ENCODE peak calls at places on chromosomes 1 and 21, in ten cellular contexts. A, N, R, Y, E, I, T, V, C and M are unnamed samples.

GRCh38 chr1:192512426-192513125 is 63.0 kb upstream of the RGS1 start:
- DNase-seq in A (peak), N (no peak), R (no peak), Y (no peak), E (no peak), I (no peak), T (peak), V (no peak), C (no peak), M (no peak)

GRCh38 chr1:201074018-201074417 is 38.2 kb downstream of the CACNA1S start:
- DNase-seq in A (no peak), N (no peak), R (no peak), Y (no peak), E (no peak), I (no peak), T (no peak), V (no peak), C (no peak), M (no peak)

GRCh38 chr1:172745014-172745413 is 86.1 kb downstream of the FASLG start:
- DNase-seq in A (peak), N (peak), R (no peak), Y (peak), E (no peak), I (peak), T (peak), V (no peak), C (peak), M (peak)

GRCh38 chr1:245084551-245084950 is 70.2 kb upstream of the KIF26B start:
- DNase-seq in A (no peak), N (no peak), R (no peak), Y (no peak), E (no peak), I (no peak), T (no peak), V (no peak), C (no peak), M (no peak)

GRCh38 chr1:112399456-112399855 is 3.4 kb downstream of the CTTNBP2NL start:
- DNase-seq in A (peak), N (no peak), R (no peak), Y (no peak), E (no peak), I (no peak), T (no peak), V (no peak), C (no peak), M (no peak)

GRCh38 chr1:5769760-5770159 is 222.5 kb downstream of the NPHP4 start:
- DNase-seq in A (no peak), N (no peak), R (no peak), Y (no peak), E (no peak), I (no peak), T (no peak), V (no peak), C (no peak), M (no peak)

GRCh38 chr1:117605164-117605810 is 561 bp upstream of the TENT5C start:
- DNase-seq in A (no peak), N (no peak), R (peak), Y (no peak), E (no peak), I (peak), T (peak), V (no peak), C (no peak), M (no peak)

GRCh38 chr1:211667065-211667617 is 8.3 kb downstream of the NEK2 start:
- DNase-seq in A (no peak), N (no peak), R (no peak), Y (no peak), E (no peak), I (no peak), T (no peak), V (no peak), C (no peak), M (no peak)

GRCh38 chr1:226778657-226779058 is 39.6 kb upstream of the ITPKB start:
- DNase-seq in A (peak), N (no peak), R (peak), Y (peak), E (no peak), I (peak), T (peak), V (peak), C (peak), M (no peak)

GRCh38 chr1:235901461-235901860 is 34.8 kb upstream of the LYST start:
- DNase-seq in A (no peak), N (no peak), R (no peak), Y (no peak), E (no peak), I (peak), T (no peak), V (no peak), C (no peak), M (no peak)

GRCh38 chr1:59682405-59683080 is 132.2 kb upstream of the HOOK1 start:
- DNase-seq in A (no peak), N (no peak), R (no peak), Y (no peak), E (no peak), I (peak), T (no peak), V (no peak), C (no peak), M (no peak)

GRCh38 chr1:245614986-245615385 is 460.2 kb downstream of the KIF26B start:
- DNase-seq in A (no peak), N (no peak), R (no peak), Y (no peak), E (no peak), I (peak), T (no peak), V (no peak), C (no peak), M (no peak)

GRCh38 chr1:185646202-185646683 is 87.9 kb upstream of the HMCN1 start:
- DNase-seq in A (peak), N (no peak), R (peak), Y (peak), E (no peak), I (peak), T (peak), V (no peak), C (peak), M (no peak)

GRCh38 chr1:30300669-30301068 is 422.7 kb downstream of the MATN1 start:
- DNase-seq in A (no peak), N (no peak), R (no peak), Y (no peak), E (no peak), I (no peak), T (no peak), V (no peak), C (no peak), M (no peak)

GRCh38 chr21:45376459-45377324 is 28.3 kb upstream of the COL18A1 start:
- DNase-seq in A (no peak), N (no peak), R (peak), Y (no peak), E (no peak), I (no peak), T (no peak), V (peak), C (no peak), M (no peak)

GRCh38 chr1:93440272-93440671 is 7.6 kb upstream of the FNBP1L start:
- DNase-seq in A (no peak), N (no peak), R (no peak), Y (no peak), E (no peak), I (no peak), T (no peak), V (no peak), C (no peak), M (no peak)

GRCh38 chr1:156076609-156077429 is 5.4 kb downstream of the MEX3A start:
- DNase-seq in A (no peak), N (no peak), R (peak), Y (no peak), E (no peak), I (no peak), T (peak), V (peak), C (no peak), M (no peak)

GRCh38 chr21:32364801-32365200 is 28.0 kb downstream of the URB1 start:
- DNase-seq in A (no peak), N (no peak), R (no peak), Y (no peak), E (no peak), I (no peak), T (no peak), V (no peak), C (no peak), M (no peak)

GRCh38 chr1:67390041-67390887 is 39.9 kb downstream of the SERBP1 start:
- DNase-seq in A (no peak), N (no peak), R (no peak), Y (no peak), E (no peak), I (peak), T (no peak), V (no peak), C (peak), M (no peak)

GRCh38 chr21:26769613-26770188 is 75.5 kb downstream of the ADAMTS1 start:
- DNase-seq in A (peak), N (no peak), R (no peak), Y (peak), E (no peak), I (peak), T (peak), V (no peak), C (no peak), M (no peak)

GRCh38 chr1:11151854-11152612 is 37.1 kb upstream of the ANGPTL7 start:
- DNase-seq in A (no peak), N (no peak), R (peak), Y (no peak), E (no peak), I (peak), T (no peak), V (no peak), C (no peak), M (no peak)

GRCh38 chr1:14255711-14256110 is 342.8 kb upstream of the KAZN start:
- DNase-seq in A (no peak), N (no peak), R (no peak), Y (no peak), E (no peak), I (peak), T (no peak), V (no peak), C (no peak), M (no peak)

GRCh38 chr1:8679411-8679800 is 138.0 kb downstream of the RERE start:
- DNase-seq in A (peak), N (no peak), R (no peak), Y (no peak), E (no peak), I (peak), T (no peak), V (no peak), C (no peak), M (no peak)

GRCh38 chr1:15684468-15685283 is 556 bp downstream of the PLEKHM2 start:
- DNase-seq in A (peak), N (peak), R (peak), Y (no peak), E (no peak), I (peak), T (peak), V (peak), C (no peak), M (no peak)

GRCh38 chr1:230568008-230568407 is 74.3 kb upstream of the COG2 start:
- DNase-seq in A (no peak), N (no peak), R (no peak), Y (peak), E (no peak), I (peak), T (peak), V (no peak), C (peak), M (no peak)

GRCh38 chr1:29761159-29761928 is 525.0 kb downstream of the PTPRU start:
- DNase-seq in A (no peak), N (no peak), R (no peak), Y (no peak), E (no peak), I (no peak), T (no peak), V (no peak), C (no peak), M (no peak)

GRCh38 chr1:99590578-99591209 is 55.2 kb upstream of the PALMD start:
- DNase-seq in A (peak), N (no peak), R (peak), Y (peak), E (no peak), I (peak), T (peak), V (peak), C (peak), M (no peak)

GRCh38 chr21:40616377-40616704 is 230.6 kb downstream of the DSCAM start:
- DNase-seq in A (no peak), N (no peak), R (no peak), Y (no peak), E (no peak), I (no peak), T (no peak), V (no peak), C (no peak), M (no peak)

GRCh38 chr1:33050221-33051076 is 13.8 kb upstream of the AK2 start:
- DNase-seq in A (no peak), N (no peak), R (no peak), Y (peak), E (no peak), I (peak), T (no peak), V (no peak), C (peak), M (no peak)

GRCh38 chr1:94379615-94380014 is 38.6 kb upstream of the ABCD3 start:
- DNase-seq in A (no peak), N (no peak), R (peak), Y (no peak), E (no peak), I (no peak), T (peak), V (no peak), C (no peak), M (no peak)

GRCh38 chr21:43331962-43332458 is 94.9 kb downstream of the SIK1 start:
- DNase-seq in A (peak), N (no peak), R (no peak), Y (peak), E (no peak), I (peak), T (no peak), V (peak), C (no peak), M (no peak)

GRCh38 chr1:167332503-167332902 is 111.8 kb downstream of the POU2F1 start:
- DNase-seq in A (peak), N (no peak), R (no peak), Y (no peak), E (no peak), I (peak), T (no peak), V (no peak), C (no peak), M (no peak)

GRCh38 chr21:33024278-33025103 is 1.2 kb upstream of the OLIG2 start:
- DNase-seq in A (no peak), N (no peak), R (no peak), Y (no peak), E (no peak), I (no peak), T (no peak), V (no peak), C (no peak), M (no peak)

GRCh38 chr1:175857756-175858155 is 114.4 kb upstream of the TNR start:
- DNase-seq in A (no peak), N (no peak), R (no peak), Y (no peak), E (no peak), I (no peak), T (no peak), V (no peak), C (no peak), M (no peak)

GRCh38 chr1:111212634-111213335 is 12.3 kb upstream of the DENND2D start:
- DNase-seq in A (no peak), N (no peak), R (no peak), Y (no peak), E (no peak), I (no peak), T (no peak), V (no peak), C (no peak), M (no peak)

GRCh38 chr1:111214884-111215283 is 12.6 kb upstream of the CHI3L2 start:
- DNase-seq in A (no peak), N (peak), R (no peak), Y (no peak), E (no peak), I (no peak), T (no peak), V (no peak), C (no peak), M (peak)

GRCh38 chr1:111214086-111214801 is 13.3 kb upstream of the CHI3L2 start:
- DNase-seq in A (no peak), N (no peak), R (no peak), Y (no peak), E (no peak), I (no peak), T (no peak), V (no peak), C (no peak), M (peak)

GRCh38 chr1:111216751-111217150 is 10.8 kb upstream of the CHI3L2 start:
- DNase-seq in A (no peak), N (no peak), R (no peak), Y (no peak), E (no peak), I (no peak), T (no peak), V (no peak), C (no peak), M (no peak)

GRCh38 chr1:111213412-111213811 is 13.0 kb upstream of the DENND2D start:
- DNase-seq in A (no peak), N (no peak), R (no peak), Y (no peak), E (no peak), I (no peak), T (no peak), V (no peak), C (no peak), M (no peak)
- H3K4me3 ChIP-seq in A (no peak), N (peak), R (no peak), Y (no peak), E (no peak), I (no peak), T (no peak), V (no peak), C (no peak), M (no peak)

GRCh38 chr1:61839702-61840101 is 97.4 kb downstream of the PATJ start:
- DNase-seq in A (peak), N (no peak), R (no peak), Y (no peak), E (no peak), I (peak), T (no peak), V (no peak), C (peak), M (no peak)

GRCh38 chr1:61844006-61844405 is 101.7 kb downstream of the PATJ start:
- DNase-seq in A (no peak), N (no peak), R (no peak), Y (no peak), E (no peak), I (no peak), T (no peak), V (no peak), C (no peak), M (no peak)

GRCh38 chr1:61842863-61843514 is 100.7 kb downstream of the PATJ start:
- DNase-seq in A (peak), N (no peak), R (no peak), Y (no peak), E (no peak), I (peak), T (peak), V (no peak), C (no peak), M (no peak)
- TF ChIP-seq CTCF in A (peak), N (no peak), R (no peak), Y (peak), E (no peak), I (no peak), T (no peak), V (no peak), C (peak), M (no peak)

DNA sequence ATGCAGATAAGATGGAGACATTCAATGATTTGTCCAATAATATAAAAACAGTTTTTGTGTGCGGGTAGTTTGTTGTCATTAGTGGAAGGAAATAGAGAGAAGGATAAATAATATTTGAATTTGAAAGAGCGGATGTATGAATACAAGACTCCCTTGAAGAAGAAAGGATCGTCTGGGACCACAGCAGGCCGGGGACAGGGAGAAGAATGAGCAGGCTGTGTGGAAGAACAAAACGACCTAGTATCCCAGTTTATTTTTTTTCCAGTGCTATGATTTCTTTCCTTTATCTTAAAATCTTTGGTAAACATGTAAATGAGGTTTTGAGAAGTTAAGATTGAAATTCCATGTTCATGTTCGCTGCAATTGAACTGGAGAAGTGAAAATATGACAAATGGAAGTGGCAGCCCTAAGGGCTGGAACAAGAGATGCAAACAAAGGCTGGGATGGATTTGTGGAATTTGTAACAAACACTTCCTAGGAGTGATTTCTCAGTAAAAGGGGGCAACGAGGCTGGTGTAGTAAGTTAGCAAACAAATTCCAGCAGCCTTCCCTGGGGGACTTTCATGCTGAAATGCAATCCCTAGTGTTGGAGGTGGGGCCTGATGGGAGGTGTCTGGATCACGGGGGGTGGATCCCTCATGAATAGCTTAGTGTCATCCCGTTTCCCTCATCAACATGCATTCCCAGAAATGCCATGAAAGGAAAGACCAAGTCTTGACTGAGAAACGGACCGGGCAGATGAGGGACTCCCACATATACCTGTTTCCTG is 10.2 kb upstream of the IFI16 start:
- DNase-seq in A (peak), N (no peak), R (peak), Y (peak), E (peak), I (peak), T (peak), V (peak), C (peak), M (no peak)
- H3K4me3 ChIP-seq in A (peak), N (no peak), R (peak), Y (peak), E (peak), I (peak), T (no peak), V (peak), C (peak), M (no peak)

GRCh38 chr1:209882286-209882685 is 54.5 kb downstream of the UTP25 start:
- DNase-seq in A (no peak), N (no peak), R (no peak), Y (no peak), E (no peak), I (no peak), T (no peak), V (no peak), C (no peak), M (no peak)

GRCh38 chr1:209877109-209877764 is 49.5 kb downstream of the UTP25 start:
- DNase-seq in A (no peak), N (no peak), R (no peak), Y (no peak), E (no peak), I (no peak), T (no peak), V (no peak), C (no peak), M (no peak)

GRCh38 chr1:209880051-209880450 is 52.3 kb downstream of the UTP25 start:
- DNase-seq in A (no peak), N (no peak), R (no peak), Y (no peak), E (no peak), I (no peak), T (no peak), V (no peak), C (no peak), M (no peak)

GRCh38 chr1:209881271-209882018 is 53.7 kb downstream of the UTP25 start:
- DNase-seq in A (no peak), N (no peak), R (no peak), Y (no peak), E (no peak), I (no peak), T (no peak), V (no peak), C (no peak), M (no peak)

DNA sequence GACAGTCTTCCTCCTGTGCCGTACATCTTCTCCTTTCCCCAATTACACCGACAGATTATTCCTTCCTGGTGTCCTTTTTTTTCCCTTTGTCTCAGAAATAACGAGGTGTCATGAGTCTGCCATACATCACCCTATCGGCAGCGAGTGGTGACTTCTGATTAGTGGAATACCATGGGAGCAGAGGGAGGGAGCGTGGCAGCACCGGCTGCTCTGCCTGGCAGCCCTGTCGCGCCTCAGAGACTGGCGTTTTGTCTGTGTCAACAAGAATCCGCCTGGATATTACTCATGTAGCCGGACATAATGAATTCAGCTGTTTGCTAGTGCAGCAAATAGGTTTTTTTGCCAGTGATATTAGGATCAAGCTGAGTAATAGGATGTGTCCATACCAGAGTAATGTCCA is 51.8 kb downstream of the UTP25 start:
- DNase-seq in A (no peak), N (no peak), R (no peak), Y (no peak), E (no peak), I (no peak), T (no peak), V (no peak), C (no peak), M (no peak)
- TF ChIP-seq CTCF in A (no peak), N (no peak), R (no peak), Y (no peak), E (no peak), I (no peak), T (no peak), V (no peak), C (no peak), M (no peak)